ENCODE peak calls at places on chromosomes 3 and 15, in four cellular contexts. B, L, I and F are unnamed samples.

GRCh38 chr3:113245775-113246174 is 34.4 kb downstream of the BOC start:
- DNase-seq in B (no peak), L (peak; percentile 90), I (no peak), F (peak; percentile 42)

GRCh38 chr3:49357466-49358216 is 512 bp downstream of the GPX1 start:
- DNase-seq in B (peak; percentile 62), L (peak; percentile 95), I (peak; percentile 31), F (peak; percentile 91)

GRCh38 chr3:50552598-50552997 is 14.9 kb downstream of the C3orf18 start:
- DNase-seq in B (no peak), L (no peak), I (no peak), F (no peak)

GRCh38 chr15:85746641-85747040 is 48.1 kb downstream of the KLHL25 start:
- DNase-seq in B (no peak), L (no peak), I (no peak), F (no peak)

GRCh38 chr15:61483599-61483998 is 254.5 kb upstream of the RORA start:
- DNase-seq in B (no peak), L (no peak), I (no peak), F (no peak)

GRCh38 chr15:46266691-46267090 is 631.9 kb downstream of the SQOR start:
- DNase-seq in B (no peak), L (no peak), I (no peak), F (no peak)

GRCh38 chr3:37544105-37544504 is 317.6 kb upstream of the CTDSPL start:
- DNase-seq in B (no peak), L (no peak), I (no peak), F (no peak)

GRCh38 chr3:116517308-116517707 is 72.0 kb upstream of the LSAMP start:
- DNase-seq in B (no peak), L (peak; percentile 11), I (no peak), F (peak; percentile 12)

GRCh38 chr3:69997486-69998307 is 1.8 kb upstream of the SAMMSON start:
- DNase-seq in B (no peak), L (no peak), I (no peak), F (no peak)

GRCh38 chr3:46865034-46865507 is 1.8 kb upstream of the MYL3 start:
- DNase-seq in B (no peak), L (peak; percentile 62), I (no peak), F (peak; percentile 47)

GRCh38 chr15:100335335-100335999 is 6.3 kb downstream of the ADAMTS17 start:
- DNase-seq in B (no peak), L (no peak), I (no peak), F (no peak)

GRCh38 chr15:64634020-64634419 is 141.4 kb downstream of the RBPMS2 start:
- DNase-seq in B (no peak), L (no peak), I (no peak), F (no peak)

GRCh38 chr3:25592510-25592968 is 72.2 kb downstream of the TOP2B start:
- DNase-seq in B (no peak), L (peak; percentile 84), I (peak; percentile 46), F (peak; percentile 93)

GRCh38 chr15:75532413-75533250 is 46.5 kb downstream of the PTPN9 start:
- DNase-seq in B (no peak), L (peak; percentile 92), I (peak; percentile 64), F (peak; percentile 84)

GRCh38 chr3:62237296-62237948 is 135.9 kb downstream of the FEZF2 start:
- DNase-seq in B (no peak), L (no peak), I (no peak), F (no peak)

GRCh38 chr3:108430540-108430939 is 79.9 kb downstream of the MYH15 start:
- DNase-seq in B (no peak), L (no peak), I (no peak), F (no peak)

GRCh38 chr3:170909129-170909903 is 879 bp upstream of the EIF5A2 start:
- DNase-seq in B (no peak), L (peak; percentile 93), I (peak; percentile 31), F (peak; percentile 95)

GRCh38 chr3:54784021-54784420 is 143.8 kb downstream of the LRTM1 start:
- DNase-seq in B (no peak), L (no peak), I (no peak), F (no peak)

GRCh38 chr3:141093971-141094401 is 42.8 kb downstream of the SPSB4 start:
- DNase-seq in B (peak; percentile 49), L (no peak), I (no peak), F (peak; percentile 27)

GRCh38 chr15:35547775-35548364 is 1.9 kb upstream of the DPH6 start:
- DNase-seq in B (no peak), L (no peak), I (no peak), F (no peak)

GRCh38 chr3:15512173-15512572 is 9.3 kb downstream of the COLQ start:
- DNase-seq in B (peak; percentile 71), L (no peak), I (no peak), F (peak; percentile 74)

GRCh38 chr15:39426552-39427532 is 154.0 kb upstream of the THBS1 start:
- DNase-seq in B (peak; percentile 43), L (no peak), I (no peak), F (peak; percentile 73)

GRCh38 chr3:195895078-195895899 is 13.1 kb downstream of the TNK2 start:
- DNase-seq in B (peak; percentile 75), L (no peak), I (peak; percentile 75), F (peak; percentile 27)

GRCh38 chr15:99399612-99400011 is 148.3 kb downstream of the LRRC28 start:
- DNase-seq in B (no peak), L (no peak), I (no peak), F (no peak)

GRCh38 chr3:67515778-67516177 is 138.6 kb downstream of the SUCLG2 start:
- DNase-seq in B (no peak), L (no peak), I (no peak), F (no peak)

GRCh38 chr15:22253676-22254408 is 173.5 kb downstream of the OR4M2 start:
- DNase-seq in B (no peak), L (no peak), I (no peak), F (no peak)
- H3K4me3 ChIP-seq in B (no peak overlapping the region), L (no peak overlapping the region), I (no peak overlapping the region), F (no peak overlapping the region)

GRCh38 chr15:55993804-55994539 is 560 bp upstream of the NEDD4 start:
- DNase-seq in B (no peak), L (peak; percentile 60), I (peak; percentile 50), F (peak; percentile 59)

GRCh38 chr15:55992769-55993110 is 672 bp downstream of the NEDD4 start:
- DNase-seq in B (no peak), L (no peak), I (no peak), F (peak; percentile 65)

GRCh38 chr15:55991841-55992768 is 1.3 kb downstream of the NEDD4 start:
- DNase-seq in B (no peak), L (peak; percentile 11), I (no peak), F (peak; percentile 31)

GRCh38 chr15:55990986-55991385 is 2.4 kb downstream of the NEDD4 start:
- DNase-seq in B (no peak), L (no peak), I (no peak), F (no peak)

DNA sequence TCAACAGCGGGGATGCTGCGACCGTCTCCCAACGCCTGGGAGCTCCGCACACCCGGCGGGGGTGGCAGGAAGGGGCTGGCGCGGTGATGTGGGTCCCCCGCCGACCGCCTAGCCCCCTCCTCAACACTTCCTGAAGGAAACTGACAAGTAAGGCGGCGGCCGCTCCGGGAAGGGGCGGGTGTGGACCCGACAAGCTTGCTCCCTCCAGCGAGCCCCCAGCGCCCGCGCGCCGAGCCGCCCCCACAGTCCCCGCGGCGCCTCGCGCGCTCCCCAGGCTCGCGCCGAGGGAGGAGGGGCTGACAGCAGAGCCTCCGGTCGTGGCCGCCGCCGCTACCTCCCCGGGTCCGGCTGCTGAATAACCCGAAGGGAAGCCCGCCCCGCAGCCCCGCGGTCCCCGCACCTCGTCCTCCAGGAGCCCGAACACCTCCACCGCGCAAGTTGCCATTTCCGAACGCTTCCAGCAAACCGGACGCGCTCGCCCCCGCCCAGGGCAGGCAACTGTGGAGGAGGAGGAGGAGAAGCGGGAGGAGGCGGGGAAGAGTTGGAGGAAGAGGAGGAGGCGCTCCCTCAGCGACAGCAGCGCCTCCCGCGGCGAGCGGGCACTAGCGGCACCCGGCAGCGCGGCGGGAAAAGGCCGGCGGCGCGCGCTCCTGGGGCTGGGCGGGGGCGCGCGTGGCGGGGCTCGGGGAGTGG is at the start of gene NEDD4:
- DNase-seq in B (peak; percentile 89), L (peak; percentile 83), I (peak; percentile 85), F (peak; percentile 84)
- TF ChIP-seq CTCF in B (peak; percentile 46), L (peak; percentile 41), I (peak; percentile 59), F (peak; percentile 51)

GRCh38 chr3:38643592-38643991 is 5.9 kb downstream of the SCN5A start:
- DNase-seq in B (peak; percentile 17), L (no peak), I (no peak), F (no peak)

GRCh38 chr3:38638354-38638753 is 11.1 kb downstream of the SCN5A start:
- DNase-seq in B (no peak), L (no peak), I (no peak), F (no peak)

GRCh38 chr3:38641461-38642110 is 7.9 kb downstream of the SCN5A start:
- DNase-seq in B (peak; percentile 23), L (no peak), I (no peak), F (no peak)

GRCh38 chr3:38643090-38643489 is 6.4 kb downstream of the SCN5A start:
- DNase-seq in B (peak; percentile 25), L (no peak), I (no peak), F (no peak)

GRCh38 chr3:38640661-38641441 is 8.6 kb downstream of the SCN5A start:
- DNase-seq in B (peak; percentile 35), L (no peak), I (no peak), F (no peak)
- H3K4me3 ChIP-seq in B (no peak overlapping the region), L (no peak overlapping the region), I (no peak overlapping the region), F (no peak overlapping the region)

DNA sequence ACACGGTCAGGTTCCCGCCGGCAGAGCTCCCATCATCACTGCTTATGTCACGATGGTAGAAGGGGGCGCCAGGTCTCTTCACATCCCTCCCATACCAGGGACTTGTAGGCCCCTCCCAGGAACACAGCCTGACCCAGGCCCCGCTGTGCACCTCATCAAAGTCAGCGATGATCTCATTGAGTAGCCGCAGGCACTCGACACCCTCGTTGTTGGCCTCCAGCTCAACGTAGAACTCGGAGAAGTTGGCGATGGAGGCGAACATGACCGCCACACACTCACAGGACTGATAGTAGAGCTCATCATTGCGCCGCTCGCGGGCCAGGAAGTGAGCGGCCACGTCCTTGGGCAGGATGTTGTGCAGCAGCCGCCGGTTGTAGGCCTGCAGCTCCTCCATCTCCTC is 89.2 kb downstream of the SEC22A start:
- DNase-seq in B (no peak), L (no peak), I (no peak), F (no peak)
- TF ChIP-seq CTCF in B (no peak), L (no peak), I (no peak), F (no peak)